ENCODE peak calls at places on chromosome 11, in five cellular contexts. One of them, this sample, is unnamed.

GRCh38 chr11:33735426-33736147 is 636 bp downstream of the CD59 start:
- DNase-seq in tibial nerve: no peak
- DNase-seq in Peyer's patch: peak; percentile 56
- DNase-seq in ovary: peak; percentile 30
- DNase-seq in heart left ventricle: peak; percentile 50
- DNase-seq in this sample: peak; percentile 41

GRCh38 chr11:20097319-20098221 is 62.7 kb downstream of the DBX1 start:
- DNase-seq in ovary: no peak
- DNase-seq in heart left ventricle: no peak
- DNase-seq in tibial nerve: no peak
- DNase-seq in Peyer's patch: no peak
- DNase-seq in this sample: no peak

GRCh38 chr11:13668957-13669521 is 571 bp downstream of the FAR1 start:
- DNase-seq in Peyer's patch: peak; percentile 76
- DNase-seq in tibial nerve: no peak
- DNase-seq in ovary: peak; percentile 36
- DNase-seq in heart left ventricle: peak; percentile 38
- DNase-seq in this sample: peak; percentile 46

GRCh38 chr11:14253437-14253836 is 105.5 kb downstream of the RRAS2 start:
- DNase-seq in Peyer's patch: no peak
- DNase-seq in ovary: no peak
- DNase-seq in heart left ventricle: no peak
- DNase-seq in tibial nerve: no peak
- DNase-seq in this sample: no peak

GRCh38 chr11:121892131-121892681 is 223.8 kb downstream of the BLID start:
- DNase-seq in tibial nerve: no peak
- DNase-seq in heart left ventricle: peak; percentile 23
- DNase-seq in Peyer's patch: no peak
- DNase-seq in ovary: no peak
- DNase-seq in this sample: no peak

GRCh38 chr11:128569291-128569690 is 18.1 kb downstream of the ETS1 start:
- DNase-seq in tibial nerve: no peak
- DNase-seq in ovary: no peak
- DNase-seq in Peyer's patch: no peak
- DNase-seq in heart left ventricle: no peak
- DNase-seq in this sample: no peak

GRCh38 chr11:20894296-20894695 is 224.9 kb downstream of the NELL1 start:
- DNase-seq in Peyer's patch: no peak
- DNase-seq in tibial nerve: no peak
- DNase-seq in heart left ventricle: no peak
- DNase-seq in ovary: no peak
- DNase-seq in this sample: no peak

GRCh38 chr11:123753110-123753509 is 1.2 kb downstream of the OR6X1 start:
- DNase-seq in Peyer's patch: no peak
- DNase-seq in heart left ventricle: no peak
- DNase-seq in ovary: no peak
- DNase-seq in tibial nerve: no peak
- DNase-seq in this sample: no peak

GRCh38 chr11:74949748-74950127 is 672 bp downstream of the SPCS2 start:
- DNase-seq in tibial nerve: no peak
- DNase-seq in Peyer's patch: no peak
- DNase-seq in heart left ventricle: no peak
- DNase-seq in ovary: no peak
- DNase-seq in this sample: no peak

GRCh38 chr11:74950374-74950969 is 1.4 kb downstream of the SPCS2 start:
- DNase-seq in ovary: no peak
- DNase-seq in heart left ventricle: no peak
- DNase-seq in Peyer's patch: no peak
- DNase-seq in tibial nerve: no peak
- DNase-seq in this sample: no peak

GRCh38 chr11:74952752-74953151 is 3.7 kb downstream of the SPCS2 start:
- DNase-seq in tibial nerve: no peak
- DNase-seq in ovary: no peak
- DNase-seq in heart left ventricle: no peak
- DNase-seq in Peyer's patch: no peak
- DNase-seq in this sample: no peak

GRCh38 chr11:74948898-74949747 is at the start of the genes SPCS2 and XRRA1:
- DNase-seq in heart left ventricle: peak; percentile 99
- DNase-seq in Peyer's patch: peak; percentile 99
- DNase-seq in tibial nerve: peak; percentile 96
- DNase-seq in ovary: peak; percentile 97
- DNase-seq in this sample: peak; percentile 99

GRCh38 chr11:74951241-74951640 is 2.2 kb downstream of the SPCS2 start:
- DNase-seq in Peyer's patch: no peak
- DNase-seq in ovary: no peak
- DNase-seq in heart left ventricle: no peak
- DNase-seq in tibial nerve: no peak
- DNase-seq in this sample: no peak
- H3K4me1 ChIP-seq in Peyer's patch: peaks cover 22% of the 10 kb centered on the region
- H3K4me1 ChIP-seq in ovary: peaks cover 5% of the 10 kb centered on the region
- H3K4me1 ChIP-seq in heart left ventricle: peaks cover 1% of the 10 kb centered on the region
- H3K4me1 ChIP-seq in tibial nerve: peaks cover 20% of the 10 kb centered on the region
- H3K4me1 ChIP-seq in this sample: no peaks in the 10 kb centered on the region

GRCh38 chr11:6612816-6613136 is 760 bp upstream of the TAF10 start:
- DNase-seq in ovary: no peak
- DNase-seq in heart left ventricle: no peak
- DNase-seq in tibial nerve: no peak
- DNase-seq in Peyer's patch: peak; percentile 64
- DNase-seq in this sample: peak; percentile 49
- TF ChIP-seq POLR2A in ovary: no peak
- TF ChIP-seq POLR2A in heart left ventricle: no peak
- TF ChIP-seq POLR2A in tibial nerve: no peak
- TF ChIP-seq POLR2A in Peyer's patch: no peak
- TF ChIP-seq POLR2A in this sample: no peak

DNA sequence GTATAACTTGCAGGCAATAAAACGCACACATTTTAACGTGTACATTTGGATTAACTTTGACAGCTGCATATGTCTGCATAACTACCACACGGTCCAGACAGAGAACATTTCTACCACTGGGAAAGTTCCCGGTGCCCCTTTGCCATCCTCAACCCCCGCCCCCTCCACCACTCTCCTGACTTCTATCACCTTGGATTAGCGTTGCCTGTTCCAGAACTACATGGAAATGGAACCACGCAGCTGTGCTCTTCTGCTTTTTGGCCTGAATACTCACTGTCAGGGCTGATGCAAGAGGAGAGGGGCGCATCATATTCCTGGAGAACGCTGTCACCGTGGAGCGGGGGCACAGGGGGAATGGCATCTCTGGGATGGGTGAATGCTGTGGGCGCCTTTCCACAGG is 62.1 kb downstream of the LRP5 start:
- DNase-seq in ovary: no peak
- DNase-seq in Peyer's patch: no peak
- DNase-seq in heart left ventricle: no peak
- DNase-seq in tibial nerve: no peak
- DNase-seq in this sample: no peak
- H3K4me3 ChIP-seq in ovary: no peak overlapping the region
- H3K4me3 ChIP-seq in Peyer's patch: no peak overlapping the region
- H3K4me3 ChIP-seq in heart left ventricle: no peak overlapping the region
- H3K4me3 ChIP-seq in tibial nerve: no peak overlapping the region
- H3K4me3 ChIP-seq in this sample: no peak overlapping the region

DNA sequence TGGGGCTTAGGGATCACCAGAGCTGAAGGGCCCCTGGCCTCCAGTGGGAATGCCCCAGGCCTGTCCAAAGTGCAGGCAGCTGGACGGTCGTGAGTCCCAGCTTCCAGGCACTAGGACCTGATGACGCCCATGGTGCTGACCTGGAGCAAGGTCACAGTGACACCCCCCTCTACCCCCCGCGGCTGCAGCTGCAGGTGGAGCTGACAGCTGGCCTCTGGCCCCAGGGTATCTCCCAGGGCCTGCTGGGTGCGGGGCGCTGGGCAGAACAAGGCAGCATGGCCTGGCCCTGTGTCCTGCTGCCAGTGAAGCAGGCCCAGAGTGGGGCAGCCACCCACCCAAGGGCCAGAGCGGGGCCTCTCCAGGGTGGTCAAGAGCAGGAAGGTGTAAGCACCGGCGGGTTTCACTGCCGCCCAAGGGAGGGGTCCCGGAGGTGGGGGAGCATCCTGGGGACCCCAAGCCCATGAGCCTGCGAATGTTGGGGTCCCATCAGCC is 553 bp upstream of the TCIRG1 start:
- DNase-seq in ovary: no peak
- DNase-seq in Peyer's patch: no peak
- DNase-seq in heart left ventricle: no peak
- DNase-seq in tibial nerve: no peak
- DNase-seq in this sample: peak; percentile 97
- H3K4me1 ChIP-seq in ovary: peaks cover 14% of the 10 kb centered on the region
- H3K4me1 ChIP-seq in Peyer's patch: peaks cover 18% of the 10 kb centered on the region
- H3K4me1 ChIP-seq in heart left ventricle: peaks cover 36% of the 10 kb centered on the region
- H3K4me1 ChIP-seq in tibial nerve: peaks cover 50% of the 10 kb centered on the region
- H3K4me1 ChIP-seq in this sample: no peaks in the 10 kb centered on the region

GRCh38 chr11:18012906-18013781 is at the start of gene SERGEF:
- DNase-seq in ovary: peak; percentile 91
- DNase-seq in heart left ventricle: peak; percentile 90
- DNase-seq in Peyer's patch: peak; percentile 99
- DNase-seq in tibial nerve: peak; percentile 85
- DNase-seq in this sample: peak; percentile 98
- TF ChIP-seq POLR2A in ovary: peak; percentile 52
- TF ChIP-seq POLR2A in heart left ventricle: peak; percentile 55
- TF ChIP-seq POLR2A in Peyer's patch: peak; percentile 84
- TF ChIP-seq POLR2A in tibial nerve: peak; percentile 44
- TF ChIP-seq POLR2A in this sample: peak; percentile 86

GRCh38 chr11:113771964-113772363 is 1.5 kb downstream of the ZW10 start:
- DNase-seq in ovary: no peak
- DNase-seq in tibial nerve: no peak
- DNase-seq in heart left ventricle: no peak
- DNase-seq in Peyer's patch: no peak
- DNase-seq in this sample: no peak
- H3K4me3 ChIP-seq in ovary: peak overlapping the region; percentile 83
- H3K4me3 ChIP-seq in tibial nerve: peak overlapping the region; percentile 84
- H3K4me3 ChIP-seq in heart left ventricle: no peak overlapping the region
- H3K4me3 ChIP-seq in Peyer's patch: no peak overlapping the region
- H3K4me3 ChIP-seq in this sample: no peak overlapping the region